ENCODE peak calls at places on chromosomes 13 and 19, in ten cellular contexts. One of them, this sample, is unnamed.

GRCh38 chr13:76556632-76557031 is 329.6 kb downstream of the KCTD12 start:
- DNase-seq in cardiac fibroblast: no peak
- DNase-seq in HEK293T: no peak
- DNase-seq in glomerular endothelial cell: no peak
- DNase-seq in stimulated activated CD8-positive, alpha-beta memory T cell treated with anti-CD3 and anti-CD28 coated beads, Interleukin-15, amount 100 ng/mL, for 4 hours: no peak
- DNase-seq in hippocampal formation: no peak
- DNase-seq in H7: no peak
- DNase-seq in NCI-H2107: no peak
- DNase-seq in activated T-cell treated with anti-CD3 and anti-CD28 coated beads for 1 hour: no peak
- DNase-seq in NCI-H1092: no peak
- DNase-seq in this sample: no peak

GRCh38 chr13:43196171-43196611 is 172.8 kb downstream of the DNAJC15 start:
- DNase-seq in stimulated activated CD8-positive, alpha-beta memory T cell treated with anti-CD3 and anti-CD28 coated beads, Interleukin-15, amount 100 ng/mL, for 4 hours: no peak
- DNase-seq in NCI-H2107: no peak
- DNase-seq in activated T-cell treated with anti-CD3 and anti-CD28 coated beads for 1 hour: no peak
- DNase-seq in glomerular endothelial cell: no peak
- DNase-seq in HEK293T: no peak
- DNase-seq in NCI-H1092: peak
- DNase-seq in hippocampal formation: peak
- DNase-seq in H7: no peak
- DNase-seq in cardiac fibroblast: peak
- DNase-seq in this sample: no peak

GRCh38 chr19:4861147-4861546 is 6.3 kb downstream of the PLIN3 start:
- DNase-seq in stimulated activated CD8-positive, alpha-beta memory T cell treated with anti-CD3 and anti-CD28 coated beads, Interleukin-15, amount 100 ng/mL, for 4 hours: no peak
- DNase-seq in cardiac fibroblast: no peak
- DNase-seq in hippocampal formation: no peak
- DNase-seq in H7: peak
- DNase-seq in NCI-H1092: no peak
- DNase-seq in NCI-H2107: no peak
- DNase-seq in HEK293T: no peak
- DNase-seq in glomerular endothelial cell: no peak
- DNase-seq in activated T-cell treated with anti-CD3 and anti-CD28 coated beads for 1 hour: no peak
- DNase-seq in this sample: no peak

GRCh38 chr13:59300347-59301165 is 863.2 kb downstream of the DIAPH3 start:
- DNase-seq in cardiac fibroblast: no peak
- DNase-seq in hippocampal formation: no peak
- DNase-seq in activated T-cell treated with anti-CD3 and anti-CD28 coated beads for 1 hour: no peak
- DNase-seq in HEK293T: no peak
- DNase-seq in H7: no peak
- DNase-seq in NCI-H1092: no peak
- DNase-seq in glomerular endothelial cell: no peak
- DNase-seq in NCI-H2107: no peak
- DNase-seq in stimulated activated CD8-positive, alpha-beta memory T cell treated with anti-CD3 and anti-CD28 coated beads, Interleukin-15, amount 100 ng/mL, for 4 hours: no peak
- DNase-seq in this sample: no peak

GRCh38 chr13:112782433-112783010 is 92.7 kb downstream of the ATP11A start:
- DNase-seq in hippocampal formation: no peak
- DNase-seq in cardiac fibroblast: no peak
- DNase-seq in activated T-cell treated with anti-CD3 and anti-CD28 coated beads for 1 hour: no peak
- DNase-seq in NCI-H2107: no peak
- DNase-seq in NCI-H1092: peak
- DNase-seq in stimulated activated CD8-positive, alpha-beta memory T cell treated with anti-CD3 and anti-CD28 coated beads, Interleukin-15, amount 100 ng/mL, for 4 hours: no peak
- DNase-seq in H7: peak
- DNase-seq in HEK293T: no peak
- DNase-seq in glomerular endothelial cell: no peak
- DNase-seq in this sample: no peak

GRCh38 chr13:28597641-28598040 is 61.3 kb upstream of the POMP start:
- DNase-seq in NCI-H1092: no peak
- DNase-seq in H7: no peak
- DNase-seq in HEK293T: no peak
- DNase-seq in activated T-cell treated with anti-CD3 and anti-CD28 coated beads for 1 hour: no peak
- DNase-seq in glomerular endothelial cell: no peak
- DNase-seq in hippocampal formation: no peak
- DNase-seq in cardiac fibroblast: peak
- DNase-seq in stimulated activated CD8-positive, alpha-beta memory T cell treated with anti-CD3 and anti-CD28 coated beads, Interleukin-15, amount 100 ng/mL, for 4 hours: no peak
- DNase-seq in NCI-H2107: no peak
- DNase-seq in this sample: no peak

GRCh38 chr13:75870397-75870801 is 234.3 kb downstream of the LMO7 start:
- DNase-seq in hippocampal formation: peak
- DNase-seq in NCI-H2107: peak
- DNase-seq in H7: peak
- DNase-seq in activated T-cell treated with anti-CD3 and anti-CD28 coated beads for 1 hour: peak
- DNase-seq in HEK293T: peak
- DNase-seq in NCI-H1092: peak
- DNase-seq in glomerular endothelial cell: no peak
- DNase-seq in stimulated activated CD8-positive, alpha-beta memory T cell treated with anti-CD3 and anti-CD28 coated beads, Interleukin-15, amount 100 ng/mL, for 4 hours: no peak
- DNase-seq in cardiac fibroblast: peak
- DNase-seq in this sample: peak

GRCh38 chr19:45469835-45470146 is 2.0 kb downstream of the FOSB start:
- DNase-seq in NCI-H1092: peak
- DNase-seq in hippocampal formation: no peak
- DNase-seq in stimulated activated CD8-positive, alpha-beta memory T cell treated with anti-CD3 and anti-CD28 coated beads, Interleukin-15, amount 100 ng/mL, for 4 hours: no peak
- DNase-seq in NCI-H2107: peak
- DNase-seq in H7: peak
- DNase-seq in HEK293T: no peak
- DNase-seq in glomerular endothelial cell: no peak
- DNase-seq in activated T-cell treated with anti-CD3 and anti-CD28 coated beads for 1 hour: no peak
- DNase-seq in cardiac fibroblast: no peak
- DNase-seq in this sample: peak

GRCh38 chr19:2041686-2042484 is 9.2 kb downstream of the MKNK2 start:
- DNase-seq in cardiac fibroblast: peak
- DNase-seq in glomerular endothelial cell: no peak
- DNase-seq in hippocampal formation: peak
- DNase-seq in stimulated activated CD8-positive, alpha-beta memory T cell treated with anti-CD3 and anti-CD28 coated beads, Interleukin-15, amount 100 ng/mL, for 4 hours: peak
- DNase-seq in HEK293T: peak
- DNase-seq in H7: peak
- DNase-seq in NCI-H2107: peak
- DNase-seq in NCI-H1092: peak
- DNase-seq in activated T-cell treated with anti-CD3 and anti-CD28 coated beads for 1 hour: peak
- DNase-seq in this sample: peak